ENCODE peak calls at places on chromosomes 4 and X, in six cellular contexts. W, Z, T, R, A and Y are unnamed samples.

GRCh38 chrX:103475381-103475780 is 43.9 kb downstream of the RAB40A start:
- DNase-seq in W (no peak), Z (no peak), T (no peak), R (no peak), A (no peak), Y (no peak)

GRCh38 chr4:149371021-149371420 is 444.6 kb downstream of the IQCM start:
- DNase-seq in W (no peak), Z (no peak), T (no peak), R (no peak), A (no peak), Y (no peak)

GRCh38 chrX:150663061-150663460 is 30.1 kb upstream of the MTMR1 start:
- DNase-seq in W (no peak), Z (no peak), T (no peak), R (no peak), A (no peak), Y (no peak)

GRCh38 chr4:10184051-10184450 is 67.5 kb upstream of the WDR1 start:
- DNase-seq in W (no peak), Z (no peak), T (no peak), R (no peak), A (no peak), Y (no peak)

GRCh38 chrX:134480061-134480460 is 20.1 kb downstream of the HPRT1 start:
- DNase-seq in W (no peak), Z (no peak), T (no peak), R (no peak), A (no peak), Y (no peak)

GRCh38 chr4:76293705-76294274 is 12.7 kb upstream of the STBD1 start:
- DNase-seq in W (no peak), Z (no peak), T (no peak), R (no peak), A (no peak), Y (no peak)

GRCh38 chr4:77538574-77539157 is 67.0 kb upstream of the CXCL13 start:
- DNase-seq in W (peak; percentile 42), Z (no peak), T (no peak), R (no peak), A (no peak), Y (no peak)

GRCh38 chrX:12978205-12979010 is 3.5 kb downstream of the TMSB4X start:
- DNase-seq in W (no peak), Z (peak; percentile 41), T (no peak), R (no peak), A (no peak), Y (no peak)

DNA sequence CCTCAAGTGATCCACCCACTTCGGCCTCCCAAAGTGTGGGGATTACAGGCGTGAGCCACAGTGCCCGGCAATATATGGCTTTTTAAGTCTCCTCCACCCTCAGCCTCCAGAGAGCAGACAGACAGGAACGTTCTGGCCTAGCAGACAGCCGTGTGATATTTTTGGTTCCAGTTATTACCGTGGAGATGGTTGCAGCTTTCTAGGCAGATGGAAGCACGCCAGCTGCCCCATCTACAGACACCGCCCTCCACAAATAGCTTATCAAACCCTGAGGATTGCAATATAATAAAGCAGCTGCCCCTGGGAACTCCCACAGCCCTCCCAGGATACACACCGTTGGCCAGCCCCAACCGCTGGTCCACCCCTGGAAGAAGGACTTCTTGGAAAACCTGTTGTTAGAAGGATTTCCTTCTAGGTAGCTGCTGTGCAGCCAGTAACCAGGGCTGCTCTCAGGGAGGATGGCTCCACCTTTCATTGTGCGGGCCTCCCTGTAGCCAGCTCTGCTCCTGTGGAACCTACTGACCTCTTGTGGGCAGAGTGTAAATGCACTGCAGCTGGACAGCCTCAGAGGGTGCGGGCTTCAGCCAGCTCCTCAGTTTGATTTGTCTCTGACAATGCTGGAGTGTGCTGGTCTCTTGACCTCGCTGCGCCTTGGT is 44.0 kb downstream of the SLC25A5 start:
- DNase-seq in W (peak; percentile 66), Z (peak; percentile 29), T (no peak), R (no peak), A (no peak), Y (no peak)
- TF ChIP-seq CTCF in W (peak; percentile 28), Z (peak; percentile 70), T (peak; percentile 50), R (peak; percentile 74), A (peak; percentile 81), Y (peak; percentile 71)

GRCh38 chr4:112145820-112146813 is 863 bp downstream of the FAM241A start:
- DNase-seq in W (peak; percentile 47), Z (peak; percentile 45), T (peak; percentile 72), R (no peak), A (no peak), Y (peak; percentile 70)
- TF ChIP-seq CTCF in W (no peak), Z (peak; percentile 52), T (no peak), R (peak; percentile 27), A (peak; percentile 52), Y (peak; percentile 58)

GRCh38 chrX:23483396-23483795 is 148.7 kb downstream of the PTCHD1 start:
- DNase-seq in W (no peak), Z (no peak), T (no peak), R (no peak), A (no peak), Y (no peak)
- TF ChIP-seq CTCF in W (no peak), Z (no peak), T (no peak), R (no peak), A (no peak), Y (no peak)

GRCh38 chr4:132332932-132333722 is 816.0 kb upstream of the PCDH10 start:
- DNase-seq in W (no peak), Z (no peak), T (no peak), R (no peak), A (no peak), Y (no peak)
- TF ChIP-seq CTCF in W (no peak), Z (no peak), T (no peak), R (peak; percentile 48), A (peak; percentile 71), Y (peak; percentile 69)

GRCh38 chrX:115892787-115893671 is 277.5 kb upstream of the AGTR2 start:
- DNase-seq in W (peak; percentile 74), Z (no peak), T (no peak), R (peak; percentile 74), A (no peak), Y (peak; percentile 60)
- TF ChIP-seq CTCF in W (peak; percentile 38), Z (no peak), T (no peak), R (no peak), A (no peak), Y (no peak)

DNA sequence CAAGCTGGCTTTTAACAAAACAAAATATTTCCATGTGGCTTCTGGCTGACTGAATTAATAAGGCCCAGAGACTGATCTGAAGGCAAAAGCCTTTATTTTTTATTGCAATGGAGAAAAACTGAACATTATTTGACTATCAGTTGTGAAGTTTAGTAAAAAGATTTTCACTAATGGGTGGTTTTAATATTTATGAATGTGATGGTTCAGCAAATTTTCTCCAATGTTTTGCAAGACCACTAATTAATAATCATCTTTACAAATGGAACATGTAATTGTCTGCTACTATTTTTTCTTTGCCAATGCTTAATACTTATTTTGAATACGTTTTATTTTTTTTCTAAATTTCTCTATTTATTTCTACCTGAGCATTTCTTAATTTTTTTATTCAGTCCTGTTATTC is 90.6 kb downstream of the SNCA start:
- DNase-seq in W (no peak), Z (no peak), T (no peak), R (no peak), A (no peak), Y (no peak)
- TF ChIP-seq CTCF in W (no peak), Z (no peak), T (no peak), R (no peak), A (no peak), Y (no peak)

GRCh38 chr4:159227984-159228383 is 125.1 kb downstream of the RAPGEF2 start:
- DNase-seq in W (peak; percentile 81), Z (peak; percentile 80), T (peak; percentile 75), R (no peak), A (no peak), Y (no peak)
- TF ChIP-seq CTCF in W (no peak), Z (peak; percentile 63), T (no peak), R (peak; percentile 25), A (peak; percentile 50), Y (peak; percentile 46)